ENCODE peak calls at places on chromosome 4, in six cellular contexts. S is NCI-H187 treated with DMSO at 0.1 percent for 48 hours; Y is activated T-cell treated with anti-CD3 and anti-CD28 coated beads, Interleukin-2, amount 50 U/mL, for 48 hours; Q is HEK293T; R is NCI-H446; L is NCI-H345. D is an unnamed sample.

GRCh38 chr4:38069271-38069760 is 109.1 kb downstream of the PTTG2 start:
- DNase-seq in Q (no peak), R (peak; percentile 14), Y (no peak), L (no peak), S (no peak), D (peak; percentile 5)

GRCh38 chr4:124177647-124178425 is 534.7 kb downstream of the ANKRD50 start:
- DNase-seq in Q (no peak), Y (no peak), R (no peak), S (no peak), L (no peak), D (peak; percentile 22)

GRCh38 chr4:162836773-162837172 is 329.9 kb downstream of the NAF1 start:
- DNase-seq in Q (no peak), R (no peak), Y (no peak), S (no peak), L (no peak), D (no peak)

GRCh38 chr4:150207871-150208270 is 129.6 kb downstream of the DCLK2 start:
- DNase-seq in R (no peak), Q (no peak), Y (no peak), S (no peak), L (no peak), D (no peak)

GRCh38 chr4:122129061-122129460 is 23.1 kb upstream of the BLTP1 start:
- DNase-seq in R (no peak), L (no peak), S (no peak), Y (no peak), Q (no peak), D (no peak)

GRCh38 chr4:113623274-113623894 is 138.2 kb downstream of the CAMK2D start:
- DNase-seq in S (no peak), L (no peak), Y (no peak), Q (no peak), R (no peak), D (no peak)

GRCh38 chr4:129218355-129218754 is 122.4 kb downstream of the C4orf33 start:
- DNase-seq in R (peak; percentile 29), S (no peak), Y (no peak), L (peak; percentile 26), Q (peak; percentile 36), D (no peak)

GRCh38 chr4:123398151-123398802 is 1.7 kb downstream of the SPRY1 start:
- DNase-seq in Q (peak; percentile 68), R (peak; percentile 54), S (no peak), Y (peak; percentile 84), L (peak; percentile 57), D (peak; percentile 51)